ENCODE peak calls at places on chromosomes 7 and 10, in eight cellular contexts. One of them, this sample, is unnamed.

GRCh38 chr7:153407291-153408046 is 644.7 kb upstream of the DPP6 start:
- DNase-seq in uterus: no peak
- DNase-seq in choroid plexus epithelial cell: no peak
- DNase-seq in dorsolateral prefrontal cortex: no peak
- DNase-seq in heart right ventricle: no peak
- DNase-seq in ovary: no peak
- DNase-seq in tibial artery: no peak
- DNase-seq in H1: no peak
- DNase-seq in this sample: no peak

GRCh38 chr7:19111474-19112143 is 5.8 kb downstream of the TWIST1 start:
- DNase-seq in dorsolateral prefrontal cortex: no peak
- DNase-seq in H1: no peak
- DNase-seq in uterus: no peak
- DNase-seq in ovary: no peak
- DNase-seq in choroid plexus epithelial cell: peak; percentile 32
- DNase-seq in tibial artery: no peak
- DNase-seq in heart right ventricle: no peak
- DNase-seq in this sample: no peak

GRCh38 chr10:44628921-44629320 is 244.0 kb upstream of the CXCL12 start:
- DNase-seq in ovary: no peak
- DNase-seq in uterus: no peak
- DNase-seq in tibial artery: no peak
- DNase-seq in choroid plexus epithelial cell: peak; percentile 90
- DNase-seq in heart right ventricle: no peak
- DNase-seq in dorsolateral prefrontal cortex: no peak
- DNase-seq in H1: no peak
- DNase-seq in this sample: no peak

GRCh38 chr10:90047243-90047729 is 345.9 kb downstream of the KIF20B start:
- DNase-seq in choroid plexus epithelial cell: no peak
- DNase-seq in tibial artery: no peak
- DNase-seq in uterus: no peak
- DNase-seq in H1: no peak
- DNase-seq in dorsolateral prefrontal cortex: no peak
- DNase-seq in ovary: no peak
- DNase-seq in heart right ventricle: no peak
- DNase-seq in this sample: no peak

GRCh38 chr10:46224414-46224682 is 62.4 kb upstream of the ANTXRL start:
- DNase-seq in heart right ventricle: no peak
- DNase-seq in tibial artery: no peak
- DNase-seq in choroid plexus epithelial cell: no peak
- DNase-seq in uterus: no peak
- DNase-seq in dorsolateral prefrontal cortex: no peak
- DNase-seq in ovary: no peak
- DNase-seq in H1: no peak
- DNase-seq in this sample: no peak

GRCh38 chr10:100637785-100638184 is 102.0 kb downstream of the HIF1AN start:
- DNase-seq in tibial artery: no peak
- DNase-seq in choroid plexus epithelial cell: peak; percentile 11
- DNase-seq in H1: peak; percentile 29
- DNase-seq in heart right ventricle: no peak
- DNase-seq in uterus: no peak
- DNase-seq in ovary: no peak
- DNase-seq in dorsolateral prefrontal cortex: no peak
- DNase-seq in this sample: no peak

GRCh38 chr10:96292971-96293909 is 11.0 kb upstream of the DNTT start:
- DNase-seq in heart right ventricle: no peak
- DNase-seq in tibial artery: no peak
- DNase-seq in choroid plexus epithelial cell: peak; percentile 72
- DNase-seq in H1: no peak
- DNase-seq in ovary: no peak
- DNase-seq in uterus: no peak
- DNase-seq in dorsolateral prefrontal cortex: no peak
- DNase-seq in this sample: no peak

GRCh38 chr7:157399086-157399687 is 62.4 kb downstream of the DNAJB6 start:
- DNase-seq in choroid plexus epithelial cell: peak; percentile 17
- DNase-seq in ovary: no peak
- DNase-seq in dorsolateral prefrontal cortex: no peak
- DNase-seq in H1: no peak
- DNase-seq in uterus: no peak
- DNase-seq in tibial artery: peak; percentile 62
- DNase-seq in heart right ventricle: no peak
- DNase-seq in this sample: no peak

GRCh38 chr7:83014546-83014945 is 148.1 kb downstream of the PCLO start:
- DNase-seq in uterus: no peak
- DNase-seq in choroid plexus epithelial cell: no peak
- DNase-seq in ovary: no peak
- DNase-seq in H1: no peak
- DNase-seq in heart right ventricle: no peak
- DNase-seq in dorsolateral prefrontal cortex: no peak
- DNase-seq in tibial artery: no peak
- DNase-seq in this sample: no peak

GRCh38 chr7:37400022-37400421 is 48.6 kb downstream of the ELMO1 start:
- DNase-seq in ovary: no peak
- DNase-seq in tibial artery: no peak
- DNase-seq in choroid plexus epithelial cell: no peak
- DNase-seq in heart right ventricle: no peak
- DNase-seq in H1: no peak
- DNase-seq in uterus: no peak
- DNase-seq in dorsolateral prefrontal cortex: no peak
- DNase-seq in this sample: no peak

GRCh38 chr7:1694551-1694950 is 24.5 kb downstream of the ELFN1 start:
- DNase-seq in uterus: no peak
- DNase-seq in dorsolateral prefrontal cortex: no peak
- DNase-seq in heart right ventricle: no peak
- DNase-seq in H1: no peak
- DNase-seq in choroid plexus epithelial cell: no peak
- DNase-seq in ovary: no peak
- DNase-seq in tibial artery: peak; percentile 49
- DNase-seq in this sample: no peak

GRCh38 chr10:99993994-99994689 is 15.6 kb downstream of the DNMBP start:
- DNase-seq in H1: no peak
- DNase-seq in uterus: no peak
- DNase-seq in heart right ventricle: no peak
- DNase-seq in choroid plexus epithelial cell: peak; percentile 94
- DNase-seq in tibial artery: peak; percentile 76
- DNase-seq in ovary: no peak
- DNase-seq in dorsolateral prefrontal cortex: peak; percentile 36
- DNase-seq in this sample: no peak

GRCh38 chr10:29102233-29102632 is 186.6 kb upstream of the LYZL1 start:
- DNase-seq in tibial artery: no peak
- DNase-seq in uterus: no peak
- DNase-seq in heart right ventricle: no peak
- DNase-seq in choroid plexus epithelial cell: no peak
- DNase-seq in dorsolateral prefrontal cortex: no peak
- DNase-seq in H1: no peak
- DNase-seq in ovary: no peak
- DNase-seq in this sample: no peak

GRCh38 chr10:77377034-77377433 is 260.6 kb downstream of the KCNMA1 start:
- DNase-seq in dorsolateral prefrontal cortex: no peak
- DNase-seq in choroid plexus epithelial cell: peak; percentile 40
- DNase-seq in tibial artery: no peak
- DNase-seq in uterus: no peak
- DNase-seq in ovary: no peak
- DNase-seq in heart right ventricle: no peak
- DNase-seq in H1: no peak
- DNase-seq in this sample: no peak

GRCh38 chr10:43026039-43026973 is 50.6 kb upstream of the RET start:
- DNase-seq in choroid plexus epithelial cell: no peak
- DNase-seq in uterus: no peak
- DNase-seq in heart right ventricle: no peak
- DNase-seq in ovary: no peak
- DNase-seq in tibial artery: no peak
- DNase-seq in dorsolateral prefrontal cortex: no peak
- DNase-seq in H1: no peak
- DNase-seq in this sample: no peak

GRCh38 chr10:82856953-82857352 is 982.0 kb downstream of the NRG3 start:
- DNase-seq in ovary: no peak
- DNase-seq in heart right ventricle: no peak
- DNase-seq in H1: no peak
- DNase-seq in tibial artery: no peak
- DNase-seq in uterus: no peak
- DNase-seq in dorsolateral prefrontal cortex: no peak
- DNase-seq in choroid plexus epithelial cell: no peak
- DNase-seq in this sample: no peak

GRCh38 chr7:138359891-138360582 is 100.0 kb upstream of the TRIM24 start:
- DNase-seq in dorsolateral prefrontal cortex: no peak
- DNase-seq in uterus: no peak
- DNase-seq in heart right ventricle: no peak
- DNase-seq in H1: no peak
- DNase-seq in choroid plexus epithelial cell: no peak
- DNase-seq in tibial artery: no peak
- DNase-seq in ovary: no peak
- DNase-seq in this sample: no peak

GRCh38 chr10:117476716-117477115 is 65.8 kb upstream of the EMX2 start:
- DNase-seq in ovary: no peak
- DNase-seq in H1: no peak
- DNase-seq in heart right ventricle: no peak
- DNase-seq in dorsolateral prefrontal cortex: no peak
- DNase-seq in uterus: peak; percentile 50
- DNase-seq in tibial artery: no peak
- DNase-seq in choroid plexus epithelial cell: no peak
- DNase-seq in this sample: no peak

GRCh38 chr10:117476281-117476680 is 66.3 kb upstream of the EMX2 start:
- DNase-seq in tibial artery: no peak
- DNase-seq in heart right ventricle: no peak
- DNase-seq in ovary: no peak
- DNase-seq in dorsolateral prefrontal cortex: no peak
- DNase-seq in H1: no peak
- DNase-seq in uterus: no peak
- DNase-seq in choroid plexus epithelial cell: no peak
- DNase-seq in this sample: no peak

GRCh38 chr10:117480097-117480496 is 62.4 kb upstream of the EMX2 start:
- DNase-seq in heart right ventricle: no peak
- DNase-seq in uterus: no peak
- DNase-seq in ovary: no peak
- DNase-seq in H1: no peak
- DNase-seq in dorsolateral prefrontal cortex: no peak
- DNase-seq in choroid plexus epithelial cell: no peak
- DNase-seq in tibial artery: no peak
- DNase-seq in this sample: no peak

GRCh38 chr10:117477241-117477947 is 65.2 kb upstream of the EMX2 start:
- DNase-seq in tibial artery: peak; percentile 79
- DNase-seq in heart right ventricle: no peak
- DNase-seq in ovary: no peak
- DNase-seq in H1: no peak
- DNase-seq in dorsolateral prefrontal cortex: no peak
- DNase-seq in uterus: peak; percentile 78
- DNase-seq in choroid plexus epithelial cell: no peak
- DNase-seq in this sample: no peak

GRCh38 chr10:117477961-117478670 is 64.4 kb upstream of the EMX2 start:
- DNase-seq in dorsolateral prefrontal cortex: no peak
- DNase-seq in uterus: no peak
- DNase-seq in H1: no peak
- DNase-seq in ovary: no peak
- DNase-seq in heart right ventricle: no peak
- DNase-seq in tibial artery: no peak
- DNase-seq in choroid plexus epithelial cell: peak; percentile 85
- DNase-seq in this sample: no peak
- TF ChIP-seq CTCF in dorsolateral prefrontal cortex: no peak
- TF ChIP-seq CTCF in uterus: peak; percentile 14
- TF ChIP-seq CTCF in H1: peak; percentile 3
- TF ChIP-seq CTCF in ovary: no peak
- TF ChIP-seq CTCF in heart right ventricle: no peak
- TF ChIP-seq CTCF in tibial artery: no peak
- TF ChIP-seq CTCF in choroid plexus epithelial cell: peak; percentile 47
- TF ChIP-seq CTCF in this sample: peak; percentile 47

GRCh38 chr10:22505923-22506685 is 160.8 kb downstream of the SPAG6 start:
- DNase-seq in tibial artery: no peak
- DNase-seq in dorsolateral prefrontal cortex: no peak
- DNase-seq in heart right ventricle: no peak
- DNase-seq in choroid plexus epithelial cell: no peak
- DNase-seq in H1: no peak
- DNase-seq in ovary: no peak
- DNase-seq in uterus: no peak
- DNase-seq in this sample: no peak
- TF ChIP-seq CTCF in tibial artery: no peak
- TF ChIP-seq CTCF in dorsolateral prefrontal cortex: no peak
- TF ChIP-seq CTCF in heart right ventricle: no peak
- TF ChIP-seq CTCF in choroid plexus epithelial cell: no peak
- TF ChIP-seq CTCF in H1: no peak
- TF ChIP-seq CTCF in ovary: no peak
- TF ChIP-seq CTCF in uterus: no peak
- TF ChIP-seq CTCF in this sample: no peak

GRCh38 chr7:112749775-112750174 is 40.4 kb downstream of the TMEM168 start:
- DNase-seq in heart right ventricle: no peak
- DNase-seq in H1: no peak
- DNase-seq in tibial artery: no peak
- DNase-seq in ovary: no peak
- DNase-seq in choroid plexus epithelial cell: no peak
- DNase-seq in uterus: no peak
- DNase-seq in dorsolateral prefrontal cortex: no peak
- DNase-seq in this sample: no peak
- TF ChIP-seq CTCF in heart right ventricle: no peak
- TF ChIP-seq CTCF in H1: peak; percentile 36
- TF ChIP-seq CTCF in tibial artery: no peak
- TF ChIP-seq CTCF in ovary: no peak
- TF ChIP-seq CTCF in choroid plexus epithelial cell: peak; percentile 20
- TF ChIP-seq CTCF in uterus: no peak
- TF ChIP-seq CTCF in dorsolateral prefrontal cortex: no peak
- TF ChIP-seq CTCF in this sample: peak; percentile 6

DNA sequence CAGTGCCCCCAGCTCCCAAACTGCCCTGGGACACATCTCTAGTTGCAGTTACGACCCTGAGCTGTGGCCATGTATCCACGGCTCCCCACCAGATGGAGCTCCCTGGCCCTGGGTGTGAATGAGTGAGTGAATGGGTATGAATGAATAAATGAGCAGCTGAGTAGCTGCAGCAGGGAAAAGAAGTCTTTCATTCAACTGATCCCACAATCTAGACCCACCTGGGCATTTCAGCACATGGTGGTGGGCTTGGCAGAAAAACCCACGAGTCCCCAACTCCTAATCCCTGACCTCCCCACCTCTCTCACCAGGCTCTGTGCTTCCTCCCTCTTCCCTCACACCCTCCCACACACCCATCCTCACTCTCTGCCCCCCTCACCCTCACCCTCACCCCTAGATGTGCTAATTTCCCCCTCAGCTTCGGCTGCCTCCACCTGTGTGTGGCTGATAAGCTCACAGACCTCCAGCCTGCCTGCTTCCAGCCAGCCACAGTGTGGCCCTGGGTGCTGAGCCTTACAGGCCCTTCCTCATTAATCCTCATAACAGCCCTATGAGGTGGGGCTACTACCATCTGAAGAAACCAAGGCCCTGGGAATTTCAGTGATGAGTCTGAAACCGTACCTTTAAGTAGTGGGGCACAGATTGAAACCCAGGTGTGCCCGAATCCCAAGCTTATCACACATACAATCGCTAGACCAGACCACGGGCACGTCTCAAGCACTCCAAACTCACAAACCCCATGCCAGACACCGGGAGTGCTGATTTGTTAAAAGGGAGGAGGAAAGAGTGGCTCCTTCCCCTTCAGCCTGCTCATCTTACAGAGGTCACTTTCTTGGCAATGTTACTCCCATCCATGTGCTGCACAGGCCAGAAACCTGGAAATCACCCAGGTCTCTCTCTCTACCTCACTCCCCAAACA is 2.2 kb upstream of the ATP6V1F start:
- DNase-seq in tibial artery: no peak
- DNase-seq in uterus: no peak
- DNase-seq in H1: no peak
- DNase-seq in dorsolateral prefrontal cortex: no peak
- DNase-seq in heart right ventricle: no peak
- DNase-seq in choroid plexus epithelial cell: peak; percentile 84
- DNase-seq in ovary: no peak
- DNase-seq in this sample: no peak
- TF ChIP-seq CTCF in tibial artery: no peak
- TF ChIP-seq CTCF in uterus: peak; percentile 17
- TF ChIP-seq CTCF in H1: peak; percentile 49
- TF ChIP-seq CTCF in dorsolateral prefrontal cortex: no peak
- TF ChIP-seq CTCF in heart right ventricle: peak; percentile 35
- TF ChIP-seq CTCF in choroid plexus epithelial cell: peak; percentile 47
- TF ChIP-seq CTCF in ovary: no peak
- TF ChIP-seq CTCF in this sample: peak; percentile 43

GRCh38 chr7:26843696-26844095 is 20.7 kb downstream of the SKAP2 start:
- DNase-seq in uterus: no peak
- DNase-seq in heart right ventricle: no peak
- DNase-seq in choroid plexus epithelial cell: peak; percentile 26
- DNase-seq in tibial artery: no peak
- DNase-seq in ovary: no peak
- DNase-seq in dorsolateral prefrontal cortex: no peak
- DNase-seq in H1: no peak
- DNase-seq in this sample: no peak
- TF ChIP-seq CTCF in uterus: no peak
- TF ChIP-seq CTCF in heart right ventricle: no peak
- TF ChIP-seq CTCF in choroid plexus epithelial cell: peak; percentile 38
- TF ChIP-seq CTCF in tibial artery: no peak
- TF ChIP-seq CTCF in ovary: no peak
- TF ChIP-seq CTCF in dorsolateral prefrontal cortex: no peak
- TF ChIP-seq CTCF in H1: peak; percentile 30
- TF ChIP-seq CTCF in this sample: peak; percentile 20

This sample was measured in BJ.